ENCODE peak calls at places on chromosomes 2 and 18, in four cellular contexts. G, I, Z and W are unnamed samples.

GRCh38 chr18:36583155-36583745 is 245.6 kb downstream of the TPGS2 start:
- DNase-seq in G (peak), I (no peak), Z (no peak), W (no peak)

GRCh38 chr2:102096103-102096502 is 46.4 kb upstream of the IL1R1 start:
- DNase-seq in G (no peak), I (no peak), Z (no peak), W (no peak)

GRCh38 chr2:117985092-117985491 is 28.8 kb downstream of the CCDC93 start:
- DNase-seq in G (peak), I (no peak), Z (no peak), W (no peak)

GRCh38 chr18:11034816-11035215 is 114.6 kb downstream of the PIEZO2 start:
- DNase-seq in G (peak), I (no peak), Z (no peak), W (no peak)

GRCh38 chr18:54260376-54261072 is 8.8 kb upstream of the POLI start:
- DNase-seq in G (peak), I (no peak), Z (no peak), W (no peak)

GRCh38 chr2:44768438-44769236 is 172.9 kb upstream of the SIX3 start:
- DNase-seq in G (no peak), I (no peak), Z (no peak), W (no peak)

GRCh38 chr18:55422456-55423185 is 165.4 kb downstream of the TCF4 start:
- DNase-seq in G (peak), I (no peak), Z (no peak), W (peak)

GRCh38 chr2:191109888-191110287 is 40.9 kb downstream of the STAT4 start:
- DNase-seq in G (peak), I (no peak), Z (no peak), W (no peak)

GRCh38 chr2:224145751-224146355 is 106.8 kb upstream of the SERPINE2 start:
- DNase-seq in G (peak), I (peak), Z (no peak), W (no peak)

GRCh38 chr2:38572167-38572566 is 30.6 kb downstream of the HNRNPLL start:
- DNase-seq in G (peak), I (peak), Z (no peak), W (no peak)

GRCh38 chr2:47232738-47233415 is 77.8 kb upstream of the STPG4 start:
- DNase-seq in G (peak), I (no peak), Z (no peak), W (no peak)